ENCODE peak calls at places on chromosomes 16 and 17, in six cellular contexts. O, B, J, N, T and Q are unnamed samples.

GRCh38 chr16:22098538-22099255 is 6.4 kb downstream of the VWA3A start:
- DNase-seq in O (no peak), T (peak), J (peak), N (no peak), B (no peak), Q (peak)

GRCh38 chr16:56354746-56355145 is 70.6 kb downstream of the AMFR start:
- DNase-seq in N (peak), B (peak), O (no peak), J (no peak), T (no peak), Q (no peak)

GRCh38 chr16:80948886-80949502 is 57.7 kb downstream of the CMC2 start:
- DNase-seq in J (no peak), T (peak), B (no peak), N (no peak), O (peak), Q (peak)

GRCh38 chr16:5918553-5919127 is 821.0 kb upstream of the EEF2KMT start:
- DNase-seq in J (no peak), T (no peak), N (no peak), O (no peak), B (no peak), Q (no peak)

GRCh38 chr17:72125226-72125651 is 4.4 kb downstream of the SOX9 start:
- DNase-seq in T (peak), N (no peak), O (no peak), J (no peak), B (no peak), Q (peak)

GRCh38 chr17:8556074-8556473 is 74.5 kb downstream of the MYH10 start:
- DNase-seq in O (no peak), B (no peak), N (no peak), T (no peak), J (no peak), Q (no peak)

GRCh38 chr16:83967838-83968482 is at the start of gene NECAB2:
- DNase-seq in B (no peak), T (peak), N (no peak), J (no peak), O (peak), Q (peak)

GRCh38 chr16:29029168-29029994 is 44.5 kb downstream of the LAT start:
- DNase-seq in N (no peak), J (peak), O (peak), T (peak), B (peak), Q (peak)

GRCh38 chr16:88957887-88958577 is 19.0 kb downstream of the CBFA2T3 start:
- DNase-seq in N (no peak), T (no peak), O (no peak), J (no peak), B (no peak), Q (no peak)

GRCh38 chr17:45052052-45052772 is 780 bp upstream of the DCAKD start:
- DNase-seq in N (peak), B (no peak), J (no peak), T (no peak), O (peak), Q (peak)

GRCh38 chr16:67939507-67940435 is 3.1 kb upstream of the PSMB10 start:
- DNase-seq in O (no peak), N (no peak), J (no peak), T (no peak), B (peak), Q (no peak)

GRCh38 chr17:79594271-79594670 is 16.6 kb downstream of the RBFOX3 start:
- DNase-seq in N (no peak), T (no peak), O (no peak), J (no peak), B (no peak), Q (no peak)

GRCh38 chr17:67441052-67441738 is 64.1 kb downstream of the PITPNC1 start:
- DNase-seq in J (no peak), O (peak), B (peak), T (peak), N (no peak), Q (peak)

GRCh38 chr17:38658741-38659345 is 15.9 kb downstream of the EPOP start:
- DNase-seq in J (no peak), O (no peak), N (no peak), T (no peak), B (no peak), Q (no peak)

GRCh38 chr17:80892900-80893603 is 98.6 kb upstream of the CHMP6 start:
- DNase-seq in T (peak), J (peak), B (peak), N (no peak), O (no peak), Q (peak)